ENCODE peak calls at places on chromosomes 1 and 21, in five cellular contexts. One of them, this sample, is unnamed. For H3K27me3, the result is how much of the 10 kb centered on the place peaks cover.

GRCh38 chr21:28781602-28782274 is 210.9 kb downstream of the LTN1 start:
- DNase-seq in cardiac muscle cell: peak
- DNase-seq in IMR-90: peak
- DNase-seq in sigmoid colon: no peak
- DNase-seq in HCT116: peak
- DNase-seq in this sample: no peak

GRCh38 chr1:46657775-46658174 is 10.4 kb downstream of the ATPAF1 start:
- DNase-seq in cardiac muscle cell: no peak
- DNase-seq in IMR-90: no peak
- DNase-seq in sigmoid colon: no peak
- DNase-seq in HCT116: no peak
- DNase-seq in this sample: no peak

GRCh38 chr1:155562581-155563376 is at the start of gene ASH1L:
- DNase-seq in cardiac muscle cell: peak
- DNase-seq in IMR-90: peak
- DNase-seq in sigmoid colon: peak
- DNase-seq in HCT116: peak
- DNase-seq in this sample: peak

GRCh38 chr1:3231245-3231644 is 162.2 kb downstream of the PRDM16 start:
- DNase-seq in cardiac muscle cell: no peak
- DNase-seq in IMR-90: no peak
- DNase-seq in sigmoid colon: no peak
- DNase-seq in HCT116: no peak
- DNase-seq in this sample: no peak

GRCh38 chr1:109959974-109960744 is 24.4 kb upstream of the AHCYL1 start:
- DNase-seq in cardiac muscle cell: peak
- DNase-seq in IMR-90: peak
- DNase-seq in sigmoid colon: no peak
- DNase-seq in HCT116: no peak
- DNase-seq in this sample: peak

GRCh38 chr1:45246760-45247159 is 40.4 kb upstream of the ZSWIM5 start:
- DNase-seq in cardiac muscle cell: peak
- DNase-seq in IMR-90: peak
- DNase-seq in sigmoid colon: no peak
- DNase-seq in HCT116: no peak
- DNase-seq in this sample: peak

GRCh38 chr1:222754386-222755139 is 17.6 kb downstream of the FAM177B start:
- DNase-seq in cardiac muscle cell: peak
- DNase-seq in IMR-90: peak
- DNase-seq in sigmoid colon: peak
- DNase-seq in HCT116: no peak
- DNase-seq in this sample: peak

GRCh38 chr1:95935719-95936118 is 701.7 kb downstream of the RWDD3 start:
- DNase-seq in cardiac muscle cell: no peak
- DNase-seq in IMR-90: no peak
- DNase-seq in sigmoid colon: no peak
- DNase-seq in HCT116: no peak
- DNase-seq in this sample: no peak

GRCh38 chr1:218345673-218346390 is 696 bp downstream of the TGFB2 start:
- DNase-seq in cardiac muscle cell: peak
- DNase-seq in IMR-90: peak
- DNase-seq in sigmoid colon: peak
- DNase-seq in HCT116: no peak
- DNase-seq in this sample: no peak

GRCh38 chr1:174815474-174815908 is 184.3 kb upstream of the CACYBP start:
- DNase-seq in cardiac muscle cell: no peak
- DNase-seq in IMR-90: no peak
- DNase-seq in sigmoid colon: no peak
- DNase-seq in HCT116: no peak
- DNase-seq in this sample: no peak

GRCh38 chr1:178768423-178768822 is 43.4 kb downstream of the RALGPS2 start:
- DNase-seq in cardiac muscle cell: peak
- DNase-seq in IMR-90: no peak
- DNase-seq in sigmoid colon: no peak
- DNase-seq in HCT116: peak
- DNase-seq in this sample: no peak

GRCh38 chr1:212669102-212669501 is 30.5 kb downstream of the BATF3 start:
- DNase-seq in cardiac muscle cell: peak
- DNase-seq in IMR-90: peak
- DNase-seq in sigmoid colon: no peak
- DNase-seq in HCT116: peak
- DNase-seq in this sample: no peak

GRCh38 chr1:51328279-51328678 is 2.1 kb downstream of the TTC39A start:
- DNase-seq in cardiac muscle cell: no peak
- DNase-seq in IMR-90: peak
- DNase-seq in sigmoid colon: no peak
- DNase-seq in HCT116: no peak
- DNase-seq in this sample: peak

GRCh38 chr1:23696335-23696989 is 4.9 kb downstream of the RPL11 start:
- DNase-seq in cardiac muscle cell: peak
- DNase-seq in IMR-90: peak
- DNase-seq in sigmoid colon: no peak
- DNase-seq in HCT116: no peak
- DNase-seq in this sample: no peak

GRCh38 chr21:34180406-34180805 is 107.0 kb downstream of the MRPS6 start:
- DNase-seq in cardiac muscle cell: no peak
- DNase-seq in IMR-90: no peak
- DNase-seq in sigmoid colon: no peak
- DNase-seq in HCT116: no peak
- DNase-seq in this sample: no peak

GRCh38 chr1:198681831-198682756 is 43.3 kb downstream of the PTPRC start:
- DNase-seq in cardiac muscle cell: peak
- DNase-seq in IMR-90: peak
- DNase-seq in sigmoid colon: peak
- DNase-seq in HCT116: no peak
- DNase-seq in this sample: peak

GRCh38 chr21:32797679-32798078 is 26.1 kb upstream of the PAXBP1 start:
- DNase-seq in cardiac muscle cell: no peak
- DNase-seq in IMR-90: no peak
- DNase-seq in sigmoid colon: no peak
- DNase-seq in HCT116: no peak
- DNase-seq in this sample: no peak

GRCh38 chr1:16913866-16914662 is 7.7 kb upstream of the CROCC start:
- DNase-seq in cardiac muscle cell: peak
- DNase-seq in IMR-90: peak
- DNase-seq in sigmoid colon: peak
- DNase-seq in HCT116: peak
- DNase-seq in this sample: peak

GRCh38 chr1:3226664-3227371 is 157.8 kb downstream of the PRDM16 start:
- DNase-seq in cardiac muscle cell: no peak
- DNase-seq in IMR-90: no peak
- DNase-seq in sigmoid colon: no peak
- DNase-seq in HCT116: no peak
- DNase-seq in this sample: no peak

GRCh38 chr1:234933031-234933430 is 195.6 kb downstream of the TOMM20 start:
- DNase-seq in cardiac muscle cell: no peak
- DNase-seq in IMR-90: no peak
- DNase-seq in sigmoid colon: no peak
- DNase-seq in HCT116: no peak
- DNase-seq in this sample: no peak

GRCh38 chr1:247112479-247112781 is 8.3 kb upstream of the ZNF669 start:
- DNase-seq in cardiac muscle cell: no peak
- DNase-seq in IMR-90: no peak
- DNase-seq in sigmoid colon: no peak
- DNase-seq in HCT116: no peak
- DNase-seq in this sample: no peak

GRCh38 chr1:247114351-247115140 is 10.4 kb upstream of the ZNF669 start:
- DNase-seq in cardiac muscle cell: no peak
- DNase-seq in IMR-90: no peak
- DNase-seq in sigmoid colon: no peak
- DNase-seq in HCT116: no peak
- DNase-seq in this sample: no peak

GRCh38 chr1:247113094-247113497 is 8.9 kb upstream of the ZNF669 start:
- DNase-seq in cardiac muscle cell: no peak
- DNase-seq in IMR-90: no peak
- DNase-seq in sigmoid colon: no peak
- DNase-seq in HCT116: no peak
- DNase-seq in this sample: no peak

GRCh38 chr1:247115141-247115510 is 11.0 kb upstream of the ZNF669 start:
- DNase-seq in cardiac muscle cell: no peak
- DNase-seq in IMR-90: no peak
- DNase-seq in sigmoid colon: no peak
- DNase-seq in HCT116: no peak
- DNase-seq in this sample: no peak

DNA sequence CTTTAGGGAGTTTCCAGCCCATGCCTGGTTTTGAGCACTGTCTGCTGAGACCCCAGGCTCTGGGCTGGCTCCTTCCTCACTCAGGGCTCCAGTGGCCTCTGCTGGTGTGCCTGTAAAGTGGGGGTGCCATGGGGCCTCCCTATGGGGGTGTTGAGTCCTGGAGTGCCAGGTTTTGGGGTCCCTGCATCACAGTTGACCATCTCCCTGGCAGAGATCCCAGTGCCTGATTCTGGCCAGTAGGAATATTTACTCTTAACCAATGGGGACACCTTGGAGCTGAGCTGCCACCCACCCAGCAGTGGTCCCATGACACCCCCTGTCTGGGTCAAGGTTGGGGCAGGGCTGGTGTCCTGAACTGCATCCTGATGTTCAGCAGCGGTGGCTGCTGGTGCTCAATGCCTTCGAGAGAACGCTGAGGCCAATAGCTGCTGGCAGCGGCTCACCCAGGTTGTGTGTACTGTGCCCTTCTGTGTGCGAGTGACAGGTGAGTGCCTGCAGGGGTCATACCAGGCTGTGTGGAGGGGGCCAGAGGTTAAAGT is 9.6 kb upstream of the ZNF669 start:
- DNase-seq in cardiac muscle cell: no peak
- DNase-seq in IMR-90: no peak
- DNase-seq in sigmoid colon: no peak
- DNase-seq in HCT116: no peak
- DNase-seq in this sample: no peak
- H3K27me3 ChIP-seq in cardiac muscle cell: under half
- H3K27me3 ChIP-seq in IMR-90: under half
- H3K27me3 ChIP-seq in sigmoid colon: under half
- H3K27me3 ChIP-seq in HCT116: under half
- H3K27me3 ChIP-seq in this sample: under half

GRCh38 chr1:225889743-225890142 is 797 bp upstream of the LEFTY1 start:
- DNase-seq in cardiac muscle cell: no peak
- DNase-seq in IMR-90: no peak
- DNase-seq in sigmoid colon: no peak
- DNase-seq in HCT116: no peak
- DNase-seq in this sample: no peak
- H3K4me3 ChIP-seq in cardiac muscle cell: no peak
- H3K4me3 ChIP-seq in IMR-90: no peak
- H3K4me3 ChIP-seq in sigmoid colon: no peak
- H3K4me3 ChIP-seq in HCT116: no peak
- H3K4me3 ChIP-seq in this sample: no peak

DNA sequence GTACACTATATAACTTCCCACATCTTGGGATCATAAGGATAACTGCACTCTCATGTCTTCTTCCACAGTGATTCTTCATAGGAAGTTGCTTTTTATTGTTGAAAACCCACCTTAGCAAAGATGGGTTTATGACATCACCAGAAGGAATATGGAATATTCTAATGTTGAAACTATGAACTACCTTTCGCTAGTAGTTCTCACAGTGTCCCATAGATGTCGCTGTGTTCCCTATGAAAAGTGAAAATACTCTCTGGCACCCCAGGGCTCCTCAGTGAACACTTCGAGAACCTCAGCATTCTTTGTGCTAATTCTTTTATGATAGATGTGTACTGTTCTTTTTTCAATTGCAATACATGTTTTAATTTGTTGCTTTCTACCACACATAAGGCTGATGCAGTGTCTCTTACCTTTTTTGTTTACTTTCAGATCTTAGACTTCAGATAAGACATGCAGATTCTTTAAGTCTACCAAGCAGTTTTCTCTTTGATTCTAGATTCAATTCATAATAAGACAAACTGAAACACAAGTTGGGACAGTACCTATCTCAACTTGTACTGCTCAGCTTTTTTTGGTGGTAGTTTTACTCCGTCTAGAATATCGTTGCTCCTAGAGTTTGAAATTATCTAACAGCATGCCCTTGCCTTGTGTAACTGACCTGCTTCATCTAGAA is 90.8 kb downstream of the GTF2B start:
- DNase-seq in cardiac muscle cell: peak
- DNase-seq in IMR-90: peak
- DNase-seq in sigmoid colon: no peak
- DNase-seq in HCT116: no peak
- DNase-seq in this sample: no peak
- TF ChIP-seq CTCF in cardiac muscle cell: peak
- TF ChIP-seq CTCF in IMR-90: peak
- TF ChIP-seq CTCF in sigmoid colon: peak
- TF ChIP-seq CTCF in HCT116: no peak
- TF ChIP-seq CTCF in this sample: peak

DNA sequence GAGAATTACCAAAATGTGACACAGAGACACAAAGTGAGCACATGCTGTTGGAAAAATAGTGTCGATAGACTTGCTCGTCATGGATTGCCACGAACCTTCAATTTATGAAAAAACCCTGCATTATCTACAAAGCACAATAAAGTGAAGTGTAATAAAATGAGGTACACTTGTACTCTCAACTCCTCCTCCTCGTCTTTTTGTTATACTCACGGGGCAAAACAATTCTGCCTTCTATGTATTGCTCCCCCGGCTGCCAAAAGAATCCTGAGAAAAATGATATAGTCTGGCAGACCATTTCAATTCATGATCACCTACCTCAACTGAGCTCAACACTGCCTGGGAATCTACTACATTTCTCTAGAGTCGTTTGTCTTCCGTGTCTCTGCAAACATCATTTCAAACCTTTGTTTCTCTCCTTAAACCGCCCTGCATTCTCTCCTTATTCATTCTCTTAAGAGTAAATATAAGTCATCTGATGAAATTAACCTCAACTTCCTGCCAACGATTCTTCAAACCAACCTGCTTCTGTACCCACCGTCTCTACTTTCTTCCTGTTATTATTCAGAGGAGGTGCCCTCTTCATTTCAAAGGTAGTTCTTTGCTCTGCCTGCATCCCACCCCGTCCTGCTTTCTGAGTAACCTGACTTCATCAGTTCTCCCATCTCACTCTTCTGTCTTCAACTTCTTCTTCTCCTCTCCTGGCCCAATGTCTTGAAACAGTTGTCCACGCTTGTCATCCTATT is 12.9 kb upstream of the IL19 start:
- DNase-seq in cardiac muscle cell: no peak
- DNase-seq in IMR-90: no peak
- DNase-seq in sigmoid colon: no peak
- DNase-seq in HCT116: no peak
- DNase-seq in this sample: no peak
- H3K27me3 ChIP-seq in cardiac muscle cell: under half
- H3K27me3 ChIP-seq in IMR-90: under half
- H3K27me3 ChIP-seq in sigmoid colon: under half
- H3K27me3 ChIP-seq in HCT116: under half
- H3K27me3 ChIP-seq in this sample: under half

GRCh38 chr1:233584931-233585330 is 29.0 kb upstream of the KCNK1 start:
- DNase-seq in cardiac muscle cell: no peak
- DNase-seq in IMR-90: no peak
- DNase-seq in sigmoid colon: no peak
- DNase-seq in HCT116: no peak
- DNase-seq in this sample: no peak

GRCh38 chr1:233587196-233587595 is 26.7 kb upstream of the KCNK1 start:
- DNase-seq in cardiac muscle cell: no peak
- DNase-seq in IMR-90: no peak
- DNase-seq in sigmoid colon: no peak
- DNase-seq in HCT116: no peak
- DNase-seq in this sample: no peak

GRCh38 chr1:233587958-233588799 is 25.7 kb upstream of the KCNK1 start:
- DNase-seq in cardiac muscle cell: no peak
- DNase-seq in IMR-90: no peak
- DNase-seq in sigmoid colon: no peak
- DNase-seq in HCT116: no peak
- DNase-seq in this sample: no peak

GRCh38 chr1:233586301-233586700 is 27.6 kb upstream of the KCNK1 start:
- DNase-seq in cardiac muscle cell: no peak
- DNase-seq in IMR-90: no peak
- DNase-seq in sigmoid colon: no peak
- DNase-seq in HCT116: no peak
- DNase-seq in this sample: no peak

GRCh38 chr1:233584376-233584775 is 29.5 kb upstream of the KCNK1 start:
- DNase-seq in cardiac muscle cell: no peak
- DNase-seq in IMR-90: no peak
- DNase-seq in sigmoid colon: no peak
- DNase-seq in HCT116: no peak
- DNase-seq in this sample: no peak
- H3K4me3 ChIP-seq in cardiac muscle cell: no peak
- H3K4me3 ChIP-seq in IMR-90: no peak
- H3K4me3 ChIP-seq in sigmoid colon: no peak
- H3K4me3 ChIP-seq in HCT116: no peak
- H3K4me3 ChIP-seq in this sample: no peak

This sample was measured in AG04450.